ENCODE peak calls at places on chromosome 4, in five cellular contexts. D, X, O, H and L are unnamed samples. For H3K4me1, the result is how much of the 10 kb centered on the place peaks cover.

GRCh38 chr4:15648600-15648999 is 6.6 kb downstream of the FBXL5 start:
- DNase-seq in D (no peak), X (no peak), O (no peak), H (no peak), L (no peak)

GRCh38 chr4:55887594-55887993 is 34.1 kb downstream of the EXOC1 start:
- DNase-seq in D (no peak), X (no peak), O (no peak), H (no peak), L (no peak)

GRCh38 chr4:79528241-79528706 is 120.2 kb upstream of the GK2 start:
- DNase-seq in D (no peak), X (no peak), O (no peak), H (no peak), L (no peak)

GRCh38 chr4:132396636-132397035 is 752.5 kb upstream of the PCDH10 start:
- DNase-seq in D (no peak), X (no peak), O (no peak), H (no peak), L (no peak)

GRCh38 chr4:26206339-26206738 is 114.5 kb upstream of the RBPJ start:
- DNase-seq in D (no peak), X (no peak), O (no peak), H (no peak), L (no peak)

GRCh38 chr4:2637956-2638552 is 101.6 kb downstream of the FAM193A start:
- DNase-seq in D (no peak), X (no peak), O (no peak), H (no peak), L (no peak)

GRCh38 chr4:72280252-72280651 is 248.5 kb downstream of the NPFFR2 start:
- DNase-seq in D (no peak), X (no peak), O (no peak), H (no peak), L (no peak)

GRCh38 chr4:23890369-23891063 is 669 bp upstream of the PPARGC1A start:
- DNase-seq in D (no peak), X (no peak), O (no peak), H (no peak), L (no peak)

GRCh38 chr4:184953421-184953820 is 64.9 kb upstream of the HELT start:
- DNase-seq in D (no peak), X (no peak), O (no peak), H (no peak), L (no peak)

GRCh38 chr4:32985256-32985655 is 2265.1 kb downstream of the PCDH7 start:
- DNase-seq in D (no peak), X (no peak), O (peak), H (no peak), L (no peak)

GRCh38 chr4:159390648-159391047 is 287.8 kb downstream of the RAPGEF2 start:
- DNase-seq in D (no peak), X (no peak), O (peak), H (no peak), L (no peak)

GRCh38 chr4:2243682-2244380 is 1.9 kb upstream of the HAUS3 start:
- DNase-seq in D (peak), X (no peak), O (no peak), H (peak), L (peak)

GRCh38 chr4:113674251-113674650 is 87.3 kb downstream of the CAMK2D start:
- DNase-seq in D (no peak), X (no peak), O (peak), H (no peak), L (no peak)

GRCh38 chr4:143384381-143384994 is 47.8 kb downstream of the GAB1 start:
- DNase-seq in D (no peak), X (no peak), O (no peak), H (no peak), L (no peak)

DNA sequence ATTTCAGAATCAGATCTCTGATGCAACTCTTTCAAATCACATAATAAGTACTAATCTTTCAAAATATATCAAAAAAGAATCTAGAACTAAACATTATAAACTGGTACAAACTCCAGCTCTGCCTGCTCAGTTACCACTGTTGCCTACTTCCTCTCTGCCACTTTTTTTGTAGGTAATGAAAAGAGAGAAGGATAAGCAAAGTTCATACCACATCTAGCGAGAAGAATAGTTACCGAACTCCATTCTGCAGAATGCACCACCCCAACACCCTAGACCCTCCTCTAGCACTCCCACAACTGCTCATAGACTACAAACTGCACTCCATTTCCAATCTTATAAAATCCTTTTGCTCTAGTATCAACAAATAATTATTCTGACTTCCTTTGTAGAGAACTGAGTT is 19.7 kb upstream of the LRBA start:
- DNase-seq in D (no peak), X (no peak), O (no peak), H (no peak), L (no peak)
- H3K4me3 ChIP-seq in D (no peak), X (no peak), O (no peak), H (no peak), L (no peak)

GRCh38 chr4:8547108-8547911 is 32.9 kb upstream of the GPR78 start:
- DNase-seq in D (peak), X (no peak), O (no peak), H (no peak), L (no peak)
- TF ChIP-seq CTCF in D (peak), X (peak), O (peak), H (no peak), L (peak)

GRCh38 chr4:8047837-8048678 is 108.4 kb upstream of the AFAP1 start:
- DNase-seq in D (peak), X (no peak), O (no peak), H (no peak), L (no peak)
- H3K4me1 ChIP-seq in D (under half), X (under half), O (under half), H (under half), L (under half)

GRCh38 chr4:122874194-122874593 is 47.6 kb downstream of the FGF2 start:
- DNase-seq in D (no peak), X (no peak), O (peak), H (no peak), L (no peak)

GRCh38 chr4:122873752-122874151 is 47.1 kb downstream of the FGF2 start:
- DNase-seq in D (no peak), X (no peak), O (no peak), H (no peak), L (no peak)

GRCh38 chr4:122876456-122876855 is 45.9 kb downstream of the NUDT6 start:
- DNase-seq in D (no peak), X (no peak), O (no peak), H (no peak), L (no peak)

GRCh38 chr4:122873146-122873545 is 46.5 kb downstream of the FGF2 start:
- DNase-seq in D (no peak), X (no peak), O (no peak), H (no peak), L (no peak)

GRCh38 chr4:122875949-122876348 is 46.4 kb downstream of the NUDT6 start:
- DNase-seq in D (no peak), X (no peak), O (no peak), H (no peak), L (no peak)
- H3K4me3 ChIP-seq in D (no peak), X (no peak), O (no peak), H (no peak), L (no peak)

DNA sequence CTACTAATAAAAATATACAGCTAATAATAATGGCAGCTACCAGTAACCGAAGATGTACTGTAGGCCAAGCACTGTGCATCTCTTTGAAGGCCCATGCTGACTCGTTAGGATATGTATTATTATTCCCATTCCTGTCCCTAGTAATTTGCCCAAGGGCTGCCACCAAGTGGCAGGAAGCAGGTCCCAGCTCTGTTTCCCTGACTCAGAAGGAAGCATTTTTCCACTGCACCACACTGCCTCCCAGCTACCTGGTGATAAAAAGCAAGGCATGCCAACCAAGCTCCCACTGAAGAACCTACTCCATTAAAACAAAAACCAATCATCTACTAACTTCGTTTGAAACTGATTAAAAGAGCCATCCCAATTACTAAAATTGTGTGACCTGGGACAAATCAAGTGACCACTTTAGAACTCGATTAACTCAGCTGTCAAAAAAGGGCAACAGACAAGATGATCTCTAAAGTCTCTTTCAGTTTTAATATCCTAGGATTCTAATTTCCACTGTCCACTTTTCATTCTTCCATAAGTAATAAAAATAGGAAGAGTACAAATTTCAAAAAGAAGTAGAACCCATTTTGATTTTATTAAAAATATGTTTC is 24.3 kb upstream of the PGM2 start:
- DNase-seq in D (peak), X (no peak), O (peak), H (no peak), L (peak)
- TF ChIP-seq CTCF in D (peak), X (peak), O (peak), H (no peak), L (peak)

DNA sequence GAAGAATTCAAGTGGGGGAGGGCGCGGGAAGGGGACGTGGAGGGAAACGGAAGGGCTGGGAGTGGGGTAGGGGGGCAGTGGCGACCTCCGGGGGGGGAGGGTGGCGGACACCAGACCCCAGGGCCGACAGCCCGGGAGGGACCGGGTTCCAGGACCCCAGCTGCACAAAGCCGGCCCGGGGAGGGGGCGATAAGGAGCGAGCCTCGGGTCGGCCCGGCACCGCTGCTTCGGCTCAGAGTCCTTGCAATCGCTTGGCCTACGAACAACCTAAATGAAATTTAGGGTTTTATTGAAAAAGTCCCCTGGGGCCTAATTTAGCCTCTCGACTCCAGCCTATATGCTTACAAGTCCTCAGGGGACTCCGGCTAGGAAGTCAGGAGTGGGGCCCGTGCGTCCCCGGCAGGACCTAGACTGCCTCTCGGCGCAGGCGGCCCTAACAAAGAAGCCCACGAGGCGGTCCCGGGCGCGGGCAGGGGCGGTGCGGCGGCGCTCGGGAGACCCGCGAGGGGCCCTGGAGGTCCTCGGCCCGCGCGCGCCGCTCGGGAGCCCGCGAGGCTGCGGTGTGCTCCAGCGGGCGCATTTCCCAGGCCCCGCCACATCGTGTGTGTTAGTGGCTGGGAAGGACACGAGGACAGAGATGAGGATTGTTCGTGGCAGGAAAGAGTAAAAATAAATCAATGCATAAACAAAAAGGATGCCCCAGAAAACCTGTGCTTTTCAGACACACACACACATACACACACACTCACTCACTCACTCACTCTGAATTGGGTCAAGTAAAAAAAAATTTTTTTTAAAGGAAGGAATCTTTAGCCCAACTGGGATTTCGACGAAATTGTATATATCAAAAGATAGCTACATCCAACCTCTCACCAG is 70.0 kb downstream of the MGST2 start:
- DNase-seq in D (peak), X (no peak), O (peak), H (no peak), L (no peak)
- H3K4me1 ChIP-seq in D (under half), X (under half), O (under half), H (under half), L (under half)

DNA sequence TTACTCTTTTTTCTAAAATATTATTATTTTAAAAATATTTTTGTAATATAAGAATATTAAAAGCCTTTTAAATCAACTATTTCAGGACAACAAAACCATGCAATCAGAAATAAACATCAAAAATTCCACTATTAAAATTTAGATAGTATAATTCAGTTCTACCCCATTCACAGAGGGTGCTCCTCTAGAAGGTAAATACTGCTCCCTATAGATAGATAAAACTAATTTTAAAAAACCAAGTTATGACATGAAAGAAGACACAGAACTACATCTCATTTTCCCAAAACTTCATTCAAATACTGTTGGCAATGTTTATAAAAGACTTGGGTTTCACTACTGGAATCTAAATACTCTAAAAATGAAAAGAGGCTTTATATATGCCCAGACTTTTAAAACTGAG is 219.3 kb downstream of the SPOCK3 start:
- DNase-seq in D (no peak), X (no peak), O (no peak), H (no peak), L (no peak)
- H3K4me3 ChIP-seq in D (no peak), X (no peak), O (no peak), H (no peak), L (no peak)